ENCODE peak calls at places on chromosomes 3 and 15, in eight cellular contexts. G is glutamatergic neuron; Z is activated T-helper 2 cell treated with anti-CD3 and anti-CD28 coated beads, Interferon-gamma antibody, Interleukin-2, Interleukin-4, amounts not matched to agents 10 μg/mL and 5 μg/mL and 100 μg/mL, durations not matched to agents 14 hours and 24 hours and 36 hours; C is epithelial cell of esophagus; F is stimulated activated CD8-positive, alpha-beta memory T cell treated with anti-CD3 and anti-CD28 coated beads, Interleukin-15, amount 100 ng/mL, for 24 hours; V is posterior cingulate gyrus; Y is AG09309; W is HTR-8/SVneo. R is an unnamed sample.
A peak's percentile ranks its signal among the peaks of the same experiment; 100 is the strongest.

GRCh38 chr3:49199900-49200281 is 28.5 kb downstream of the KLHDC8B start:
- DNase-seq in V (no peak), C (no peak), G (no peak), Z (no peak), W (no peak), F (no peak), Y (no peak), R (no peak)

GRCh38 chr15:87508086-87508485 is 748.5 kb downstream of the NTRK3 start:
- DNase-seq in W (no peak), Y (no peak), V (no peak), Z (no peak), F (no peak), G (no peak), C (no peak), R (no peak)

GRCh38 chr3:105473521-105474223 is 107.0 kb downstream of the ALCAM start:
- DNase-seq in Y (peak; percentile 68), F (no peak), Z (no peak), W (no peak), C (peak; percentile 61), G (no peak), V (no peak), R (peak; percentile 53)

GRCh38 chr3:177772908-177773557 is 575.8 kb upstream of the TBL1XR1 start:
- DNase-seq in Y (no peak), C (no peak), V (no peak), F (no peak), G (no peak), Z (no peak), W (no peak), R (no peak)

GRCh38 chr3:186826978-186827857 is 15.3 kb upstream of the ADIPOQ start:
- DNase-seq in W (peak; percentile 94), Y (peak; percentile 14), G (peak; percentile 89), C (peak; percentile 85), V (peak; percentile 72), Z (peak; percentile 84), F (peak; percentile 72), R (peak; percentile 81)

GRCh38 chr3:10706156-10707088 is 109.6 kb upstream of the SLC6A11 start:
- DNase-seq in W (no peak), F (no peak), Y (no peak), C (no peak), G (no peak), V (no peak), Z (no peak), R (no peak)

GRCh38 chr3:167740961-167741587 is 5.6 kb downstream of the SERPINI1 start:
- DNase-seq in Y (no peak), V (peak; percentile 46), F (no peak), W (peak; percentile 20), C (peak; percentile 48), Z (peak; percentile 9), G (peak; percentile 48), R (peak; percentile 32)

GRCh38 chr15:79089890-79090486 is 592 bp downstream of the RASGRF1 start:
- DNase-seq in G (peak; percentile 35), Y (no peak), W (no peak), F (no peak), V (no peak), Z (no peak), C (peak; percentile 15), R (no peak)

GRCh38 chr3:31476209-31476608 is 56.5 kb upstream of the STT3B start:
- DNase-seq in G (no peak), Y (no peak), V (no peak), Z (no peak), F (no peak), C (no peak), W (no peak), R (no peak)

GRCh38 chr15:101267320-101268104 is 9.8 kb downstream of the SELENOS start:
- DNase-seq in F (no peak), W (no peak), C (peak; percentile 39), V (peak; percentile 56), Y (peak; percentile 88), G (no peak), Z (no peak), R (peak; percentile 98)

GRCh38 chr15:32905481-32905880 is 187.7 kb downstream of the GREM1 start:
- DNase-seq in V (no peak), Y (peak; percentile 41), C (no peak), Z (no peak), F (no peak), G (no peak), W (no peak), R (no peak)

GRCh38 chr3:188284455-188285212 is 130.7 kb downstream of the LPP start:
- DNase-seq in F (no peak), Y (no peak), V (no peak), C (peak; percentile 20), Z (peak; percentile 12), W (no peak), G (no peak), R (no peak)

GRCh38 chr3:66812741-66813140 is 185.4 kb upstream of the KBTBD8 start:
- DNase-seq in Z (no peak), Y (no peak), G (no peak), C (no peak), W (no peak), F (no peak), V (no peak), R (no peak)

GRCh38 chr3:98612996-98613517 is 19.6 kb upstream of the CPOX start:
- DNase-seq in Z (no peak), F (no peak), W (no peak), V (no peak), G (no peak), Y (no peak), C (peak; percentile 22), R (peak; percentile 12)

GRCh38 chr3:44555753-44556152 is 760 bp downstream of the ZKSCAN7 start:
- DNase-seq in F (no peak), Z (no peak), V (no peak), C (no peak), W (no peak), Y (no peak), G (no peak), R (peak; percentile 14)

GRCh38 chr3:163785693-163786092 is 1292.6 kb downstream of the SI start:
- DNase-seq in W (peak; percentile 4), V (no peak), G (peak; percentile 56), F (no peak), C (no peak), Z (no peak), Y (no peak), R (no peak)

GRCh38 chr3:155131104-155131503 is 51.0 kb downstream of the MME start:
- DNase-seq in V (no peak), G (no peak), W (peak; percentile 4), Z (no peak), Y (peak; percentile 5), F (no peak), C (peak; percentile 97), R (peak; percentile 26)

GRCh38 chr15:93866441-93866840 is 364.9 kb upstream of the MCTP2 start:
- DNase-seq in Z (no peak), V (no peak), W (no peak), C (no peak), F (no peak), G (no peak), Y (no peak), R (no peak)

GRCh38 chr15:98776607-98777281 is 128.4 kb downstream of the IGF1R start:
- DNase-seq in F (no peak), G (no peak), Z (no peak), Y (no peak), C (peak; percentile 34), V (no peak), W (no peak), R (no peak)

GRCh38 chr3:190621209-190621608 is 107.3 kb downstream of the IL1RAP start:
- DNase-seq in C (no peak), W (no peak), V (no peak), F (no peak), G (no peak), Z (no peak), Y (no peak), R (no peak)

GRCh38 chr3:171676600-171677175 is 133.6 kb downstream of the PLD1 start:
- DNase-seq in C (no peak), Z (no peak), Y (no peak), V (no peak), G (no peak), W (no peak), F (no peak), R (no peak)

GRCh38 chr3:79729096-79729495 is 38.7 kb downstream of the ROBO1 start:
- DNase-seq in V (no peak), Z (no peak), G (no peak), Y (no peak), F (no peak), W (peak; percentile 28), C (peak; percentile 4), R (peak; percentile 3)